ENCODE peak calls at places on chromosomes 12 and 14, in ten cellular contexts. G, X, R, Q, Y, O, H, Z, B and T are unnamed samples.

GRCh38 chr14:31038521-31039166 is 12.5 kb upstream of the STRN3 start:
- DNase-seq in G (no peak), X (no peak), R (no peak), Q (peak), Y (peak), O (peak), H (no peak), Z (no peak), B (no peak), T (no peak)

GRCh38 chr12:63968685-63969084 is 124.2 kb downstream of the SRGAP1 start:
- DNase-seq in G (no peak), X (no peak), R (no peak), Q (no peak), Y (no peak), O (no peak), H (no peak), Z (no peak), B (no peak), T (no peak)

GRCh38 chr12:110279976-110280783 is 867 bp upstream of the ATP2A2 start:
- DNase-seq in G (no peak), X (peak), R (no peak), Q (peak), Y (peak), O (peak), H (peak), Z (no peak), B (no peak), T (no peak)

GRCh38 chr12:118981285-118982201 is at the start of gene SRRM4:
- DNase-seq in G (no peak), X (no peak), R (no peak), Q (peak), Y (peak), O (no peak), H (no peak), Z (no peak), B (peak), T (no peak)

GRCh38 chr12:53845932-53846331 is 92.7 kb upstream of the HOXC13 start:
- DNase-seq in G (no peak), X (no peak), R (no peak), Q (no peak), Y (no peak), O (no peak), H (no peak), Z (no peak), B (no peak), T (no peak)

GRCh38 chr12:24424376-24424775 is 474.9 kb upstream of the SOX5 start:
- DNase-seq in G (no peak), X (no peak), R (no peak), Q (no peak), Y (no peak), O (no peak), H (no peak), Z (no peak), B (no peak), T (no peak)

GRCh38 chr12:39958377-39958776 is 147.5 kb downstream of the SLC2A13 start:
- DNase-seq in G (no peak), X (no peak), R (no peak), Q (peak), Y (no peak), O (no peak), H (no peak), Z (no peak), B (no peak), T (no peak)

GRCh38 chr12:125538800-125539199 is 473.6 kb downstream of the AACS start:
- DNase-seq in G (no peak), X (no peak), R (no peak), Q (no peak), Y (no peak), O (no peak), H (no peak), Z (no peak), B (no peak), T (no peak)

GRCh38 chr14:92207012-92207927 is 85.5 kb downstream of the CPSF2 start:
- DNase-seq in G (no peak), X (no peak), R (no peak), Q (no peak), Y (no peak), O (no peak), H (no peak), Z (no peak), B (no peak), T (no peak)

GRCh38 chr12:62190081-62190480 is 70.1 kb upstream of the USP15 start:
- DNase-seq in G (no peak), X (no peak), R (no peak), Q (no peak), Y (no peak), O (no peak), H (no peak), Z (no peak), B (no peak), T (no peak)

GRCh38 chr12:29253916-29254625 is 105.0 kb downstream of the FAR2 start:
- DNase-seq in G (no peak), X (no peak), R (no peak), Q (peak), Y (no peak), O (no peak), H (no peak), Z (no peak), B (peak), T (peak)

GRCh38 chr14:91297081-91297711 is 52.7 kb upstream of the GPR68 start:
- DNase-seq in G (no peak), X (no peak), R (no peak), Q (no peak), Y (no peak), O (no peak), H (peak), Z (no peak), B (no peak), T (no peak)

GRCh38 chr12:6606331-6607131 is 648 bp downstream of the CHD4 start:
- DNase-seq in G (peak), X (no peak), R (no peak), Q (peak), Y (peak), O (no peak), H (peak), Z (no peak), B (no peak), T (no peak)

GRCh38 chr14:36931796-36932195 is 240.6 kb downstream of the SLC25A21 start:
- DNase-seq in G (no peak), X (no peak), R (no peak), Q (no peak), Y (no peak), O (no peak), H (no peak), Z (no peak), B (no peak), T (no peak)

GRCh38 chr14:74964787-74965769 is 9.7 kb upstream of the PGF start:
- DNase-seq in G (no peak), X (no peak), R (no peak), Q (no peak), Y (no peak), O (no peak), H (no peak), Z (no peak), B (no peak), T (no peak)

GRCh38 chr14:23562822-23563472 is 4.6 kb downstream of the AP1G2 start:
- DNase-seq in G (peak), X (peak), R (no peak), Q (peak), Y (peak), O (peak), H (peak), Z (no peak), B (no peak), T (no peak)

GRCh38 chr12:62438098-62438692 is 28.4 kb upstream of the MON2 start:
- DNase-seq in G (peak), X (peak), R (peak), Q (peak), Y (peak), O (peak), H (peak), Z (peak), B (no peak), T (peak)

GRCh38 chr12:79155703-79156102 is 291.1 kb downstream of the SYT1 start:
- DNase-seq in G (no peak), X (no peak), R (no peak), Q (peak), Y (no peak), O (no peak), H (no peak), Z (no peak), B (no peak), T (no peak)

GRCh38 chr12:3777206-3777809 is 24.4 kb upstream of the CRACR2A start:
- DNase-seq in G (peak), X (peak), R (peak), Q (peak), Y (peak), O (peak), H (no peak), Z (no peak), B (no peak), T (peak)

GRCh38 chr14:69483765-69484443 is 624 bp upstream of the PLEKHD1 start:
- DNase-seq in G (no peak), X (no peak), R (no peak), Q (no peak), Y (peak), O (no peak), H (no peak), Z (no peak), B (no peak), T (no peak)

GRCh38 chr12:60230103-60230502 is 634.3 kb downstream of the SLC16A7 start:
- DNase-seq in G (no peak), X (no peak), R (no peak), Q (no peak), Y (no peak), O (no peak), H (no peak), Z (no peak), B (no peak), T (no peak)

GRCh38 chr12:1488908-1489381 is 105.4 kb downstream of the FBXL14 start:
- DNase-seq in G (peak), X (no peak), R (no peak), Q (peak), Y (peak), O (no peak), H (no peak), Z (peak), B (no peak), T (no peak)

GRCh38 chr12:27554003-27554402 is 30.0 kb downstream of the PPFIBP1 start:
- DNase-seq in G (no peak), X (no peak), R (no peak), Q (no peak), Y (no peak), O (no peak), H (no peak), Z (no peak), B (no peak), T (no peak)

GRCh38 chr12:100826323-100826722 is 31.7 kb downstream of the ANO4 start:
- DNase-seq in G (no peak), X (peak), R (peak), Q (peak), Y (peak), O (peak), H (no peak), Z (peak), B (no peak), T (peak)

GRCh38 chr12:21940972-21941521 is at the start of gene ABCC9:
- DNase-seq in G (no peak), X (no peak), R (no peak), Q (no peak), Y (peak), O (no peak), H (no peak), Z (no peak), B (no peak), T (no peak)

GRCh38 chr12:87930033-87930432 is 99.2 kb downstream of the C12orf50 start:
- DNase-seq in G (no peak), X (no peak), R (peak), Q (no peak), Y (peak), O (no peak), H (no peak), Z (no peak), B (peak), T (peak)

GRCh38 chr14:101061411-101062064 is 158.0 kb upstream of the RTL1 start:
- DNase-seq in G (no peak), X (no peak), R (no peak), Q (no peak), Y (no peak), O (no peak), H (no peak), Z (no peak), B (no peak), T (no peak)

GRCh38 chr14:34325493-34325892 is 136.5 kb downstream of the SPTSSA start:
- DNase-seq in G (no peak), X (no peak), R (no peak), Q (no peak), Y (no peak), O (no peak), H (no peak), Z (no peak), B (no peak), T (no peak)